ENCODE peak calls at places on chromosomes 12 and 14, in eight cellular contexts. I, G, B, Q, J, H, L and A are unnamed samples.

GRCh38 chr12:13851828-13852227 is 129.6 kb downstream of the GRIN2B start:
- DNase-seq in I (peak), G (no peak), B (no peak), Q (no peak), J (no peak), H (no peak), L (no peak), A (no peak)

GRCh38 chr14:102878174-102878969 is 44.1 kb upstream of the AMN start:
- DNase-seq in I (no peak), G (no peak), B (peak), Q (no peak), J (no peak), H (no peak), L (no peak), A (no peak)

GRCh38 chr12:10716704-10717315 is 6.3 kb downstream of the YBX3 start:
- DNase-seq in I (no peak), G (peak), B (peak), Q (peak), J (no peak), H (peak), L (peak), A (peak)

GRCh38 chr12:115910057-115910456 is 367.4 kb downstream of the MED13L start:
- DNase-seq in I (peak), G (no peak), B (no peak), Q (no peak), J (no peak), H (no peak), L (no peak), A (no peak)

GRCh38 chr14:51419685-51420084 is 179.6 kb downstream of the TMX1 start:
- DNase-seq in I (no peak), G (no peak), B (no peak), Q (no peak), J (no peak), H (no peak), L (no peak), A (no peak)

GRCh38 chr14:53953002-53953827 is 3.4 kb downstream of the BMP4 start:
- DNase-seq in I (peak), G (peak), B (peak), Q (peak), J (no peak), H (peak), L (peak), A (peak)

GRCh38 chr14:30362369-30363218 is 196.4 kb upstream of the G2E3 start:
- DNase-seq in I (no peak), G (no peak), B (no peak), Q (no peak), J (no peak), H (no peak), L (no peak), A (no peak)

GRCh38 chr12:6069452-6070093 is 54.9 kb downstream of the VWF start:
- DNase-seq in I (no peak), G (peak), B (no peak), Q (no peak), J (peak), H (no peak), L (no peak), A (peak)

GRCh38 chr14:50035214-50035613 is 81.2 kb downstream of the VCPKMT start:
- DNase-seq in I (no peak), G (no peak), B (no peak), Q (no peak), J (no peak), H (no peak), L (no peak), A (no peak)

GRCh38 chr12:54364413-54364812 is at the start of gene GPR84:
- DNase-seq in I (no peak), G (no peak), B (no peak), Q (no peak), J (peak), H (no peak), L (no peak), A (no peak)

GRCh38 chr12:31897791-31898503 is 61.3 kb upstream of the RESF1 start:
- DNase-seq in I (peak), G (peak), B (no peak), Q (peak), J (no peak), H (peak), L (peak), A (peak)

GRCh38 chr12:18703326-18703725 is 34.5 kb downstream of the PLCZ1 start:
- DNase-seq in I (no peak), G (peak), B (no peak), Q (no peak), J (no peak), H (no peak), L (no peak), A (no peak)

GRCh38 chr12:116418551-116418950 is 140.6 kb upstream of the MAP1LC3B2 start:
- DNase-seq in I (no peak), G (no peak), B (peak), Q (no peak), J (no peak), H (no peak), L (no peak), A (no peak)

GRCh38 chr14:31118892-31119291 is 88.7 kb downstream of the HECTD1 start:
- DNase-seq in I (no peak), G (peak), B (no peak), Q (no peak), J (no peak), H (no peak), L (no peak), A (no peak)

GRCh38 chr12:124497658-124498057 is 69.8 kb downstream of the NCOR2 start:
- DNase-seq in I (peak), G (peak), B (no peak), Q (peak), J (peak), H (no peak), L (no peak), A (peak)

GRCh38 chr14:89516173-89516572 is 99.1 kb upstream of the FOXN3 start:
- DNase-seq in I (no peak), G (no peak), B (no peak), Q (no peak), J (no peak), H (no peak), L (no peak), A (no peak)

GRCh38 chr14:104343690-104344640 is 205.6 kb downstream of the KIF26A start:
- DNase-seq in I (peak), G (no peak), B (no peak), Q (no peak), J (no peak), H (peak), L (no peak), A (no peak)

GRCh38 chr12:123034865-123035264 is 54.4 kb downstream of the ARL6IP4 start:
- DNase-seq in I (no peak), G (peak), B (no peak), Q (no peak), J (no peak), H (no peak), L (no peak), A (peak)

GRCh38 chr12:72271741-72272661 is at the start of gene TRHDE:
- DNase-seq in I (peak), G (peak), B (no peak), Q (peak), J (no peak), H (peak), L (peak), A (peak)

GRCh38 chr12:109900752-109901580 is 892 bp downstream of the TCHP start:
- DNase-seq in I (peak), G (peak), B (no peak), Q (no peak), J (no peak), H (no peak), L (peak), A (peak)

GRCh38 chr14:77124345-77125274 is 17.0 kb downstream of the ZDHHC22 start:
- DNase-seq in I (peak), G (peak), B (peak), Q (peak), J (no peak), H (peak), L (peak), A (peak)

GRCh38 chr14:80996049-80996901 is 40.9 kb downstream of the TSHR start:
- DNase-seq in I (peak), G (peak), B (no peak), Q (peak), J (peak), H (no peak), L (peak), A (peak)

GRCh38 chr12:38138225-38139221 is 178.1 kb upstream of the ALG10B start:
- DNase-seq in I (peak), G (peak), B (peak), Q (peak), J (no peak), H (no peak), L (peak), A (peak)

DNA sequence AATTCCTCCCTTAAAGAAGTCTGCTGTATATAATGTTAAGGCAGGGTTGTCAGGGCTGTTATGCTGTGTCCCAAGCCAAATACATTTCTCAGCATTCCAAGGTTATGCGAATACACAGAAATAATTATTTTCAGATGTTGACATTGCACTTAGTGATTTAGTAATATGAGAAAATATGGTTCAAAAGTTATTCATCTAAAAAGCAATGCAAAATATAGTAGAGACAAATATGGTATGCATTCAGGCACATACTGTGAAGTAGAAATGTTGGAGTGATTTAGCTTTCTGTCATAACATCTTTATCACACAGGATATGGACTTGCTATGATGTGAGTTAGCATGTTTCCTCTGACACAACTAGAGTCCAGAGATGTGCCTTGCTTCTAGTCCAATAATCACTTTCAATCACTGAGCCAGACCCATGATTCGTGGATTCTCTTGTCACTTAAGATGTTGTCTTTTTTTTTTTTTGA is 70.0 kb downstream of the PDE3A start:
- DNase-seq in I (no peak), G (peak), B (no peak), Q (no peak), J (no peak), H (no peak), L (peak), A (peak)
- TF ChIP-seq CTCF in I (no peak), G (no peak), B (no peak), Q (no peak), J (no peak), H (no peak), L (no peak), A (no peak)

DNA sequence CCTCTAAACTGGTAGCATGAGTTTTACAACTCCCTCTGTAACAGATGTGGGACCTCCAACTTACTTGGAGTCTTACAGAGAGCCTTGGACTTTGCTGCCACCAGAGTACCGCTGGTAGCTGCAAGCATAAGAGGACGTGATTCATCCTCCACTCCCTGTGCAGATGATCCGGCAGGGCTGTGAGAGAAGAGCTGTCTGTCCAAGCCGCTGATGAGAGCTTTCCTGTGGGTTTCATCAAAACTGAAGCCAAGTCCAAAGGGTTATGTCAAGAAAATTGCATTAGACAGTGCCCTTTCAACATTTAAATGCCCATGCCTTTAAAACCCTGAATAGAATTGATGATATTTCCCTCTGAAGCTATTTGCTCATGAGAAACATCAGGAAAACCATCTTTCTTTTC is 85.8 kb downstream of the LLPH start:
- DNase-seq in I (no peak), G (peak), B (no peak), Q (no peak), J (no peak), H (no peak), L (no peak), A (peak)
- TF ChIP-seq CTCF in I (no peak), G (no peak), B (no peak), Q (no peak), J (no peak), H (no peak), L (no peak), A (no peak)

GRCh38 chr12:99257672-99258071 is 389.9 kb upstream of the GARIN6 start:
- DNase-seq in I (no peak), G (no peak), B (no peak), Q (no peak), J (no peak), H (no peak), L (no peak), A (no peak)

GRCh38 chr12:99249543-99249942 is 398.0 kb upstream of the GARIN6 start:
- DNase-seq in I (no peak), G (no peak), B (no peak), Q (no peak), J (no peak), H (no peak), L (no peak), A (no peak)

GRCh38 chr12:99250091-99250490 is 397.5 kb upstream of the GARIN6 start:
- DNase-seq in I (no peak), G (no peak), B (no peak), Q (no peak), J (no peak), H (no peak), L (no peak), A (no peak)

DNA sequence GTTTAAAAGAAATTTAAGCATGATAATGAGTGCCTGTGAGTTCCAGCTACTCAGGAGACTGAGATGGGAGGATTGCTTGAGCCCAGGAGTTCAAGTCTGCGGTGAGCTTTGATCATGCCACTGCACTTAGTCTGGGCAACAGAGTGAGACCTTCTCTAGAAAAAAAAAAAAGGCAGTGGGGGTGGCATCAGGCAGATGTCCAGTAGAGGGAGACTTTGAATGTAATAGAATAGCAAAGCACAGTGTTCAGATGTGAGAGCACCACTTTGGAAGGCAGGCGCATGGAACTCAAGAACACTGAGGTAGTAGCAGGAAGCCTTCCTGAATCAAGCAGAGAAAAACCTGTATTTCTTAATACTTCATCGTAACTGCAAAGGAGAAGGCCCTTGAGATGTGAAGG is 394.5 kb upstream of the GARIN6 start:
- DNase-seq in I (peak), G (no peak), B (no peak), Q (no peak), J (no peak), H (no peak), L (no peak), A (no peak)
- TF ChIP-seq CTCF in I (no peak), G (no peak), B (no peak), Q (no peak), J (no peak), H (no peak), L (no peak), A (peak)

DNA sequence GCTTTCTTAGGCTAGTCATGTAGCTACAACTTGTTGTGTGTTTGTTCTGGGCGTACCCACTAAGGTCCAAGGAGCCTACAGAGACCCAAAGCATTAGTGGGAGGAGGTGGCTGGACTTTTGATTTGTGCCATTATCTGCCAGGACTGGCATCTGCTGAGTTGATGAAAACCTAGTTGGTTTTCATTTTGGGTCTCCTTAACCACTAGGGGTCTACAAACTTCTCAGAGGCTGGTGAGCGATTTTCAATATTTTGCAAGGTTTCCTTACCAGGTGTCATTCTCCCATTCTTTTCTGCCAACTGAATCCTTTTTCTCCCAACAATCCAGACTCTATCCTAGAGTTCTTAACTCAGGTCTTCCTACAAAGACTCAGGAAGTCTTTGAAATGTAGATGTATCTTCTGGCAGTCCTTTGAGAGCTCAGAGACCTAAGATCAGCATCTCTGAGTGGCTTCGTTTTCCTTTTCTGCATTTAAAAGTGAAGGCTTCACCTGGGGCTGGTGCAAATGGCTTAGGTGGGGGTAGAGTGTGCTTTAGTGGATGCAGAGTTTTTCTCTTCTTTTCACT is 150.0 kb upstream of the RMST start:
- DNase-seq in I (no peak), G (no peak), B (no peak), Q (no peak), J (no peak), H (no peak), L (no peak), A (no peak)
- TF ChIP-seq CTCF in I (no peak), G (peak), B (no peak), Q (no peak), J (no peak), H (no peak), L (peak), A (no peak)

GRCh38 chr14:68576031-68576430 is 216.8 kb downstream of the ZFP36L1 start:
- DNase-seq in I (no peak), G (peak), B (no peak), Q (no peak), J (peak), H (no peak), L (peak), A (no peak)
- TF ChIP-seq CTCF in I (no peak), G (no peak), B (no peak), Q (no peak), J (no peak), H (no peak), L (no peak), A (no peak)

GRCh38 chr14:84963518-84963917 is 566.4 kb upstream of the FLRT2 start:
- DNase-seq in I (no peak), G (no peak), B (no peak), Q (no peak), J (no peak), H (no peak), L (peak), A (no peak)

GRCh38 chr14:84959796-84960515 is 570.0 kb upstream of the FLRT2 start:
- DNase-seq in I (no peak), G (no peak), B (no peak), Q (no peak), J (no peak), H (no peak), L (peak), A (no peak)

GRCh38 chr14:84965279-84965678 is 564.7 kb upstream of the FLRT2 start:
- DNase-seq in I (no peak), G (no peak), B (no peak), Q (no peak), J (no peak), H (no peak), L (no peak), A (no peak)

GRCh38 chr14:84961637-84962036 is 568.3 kb upstream of the FLRT2 start:
- DNase-seq in I (no peak), G (no peak), B (no peak), Q (peak), J (no peak), H (no peak), L (no peak), A (no peak)
- TF ChIP-seq CTCF in I (no peak), G (no peak), B (no peak), Q (no peak), J (no peak), H (no peak), L (no peak), A (no peak)

DNA sequence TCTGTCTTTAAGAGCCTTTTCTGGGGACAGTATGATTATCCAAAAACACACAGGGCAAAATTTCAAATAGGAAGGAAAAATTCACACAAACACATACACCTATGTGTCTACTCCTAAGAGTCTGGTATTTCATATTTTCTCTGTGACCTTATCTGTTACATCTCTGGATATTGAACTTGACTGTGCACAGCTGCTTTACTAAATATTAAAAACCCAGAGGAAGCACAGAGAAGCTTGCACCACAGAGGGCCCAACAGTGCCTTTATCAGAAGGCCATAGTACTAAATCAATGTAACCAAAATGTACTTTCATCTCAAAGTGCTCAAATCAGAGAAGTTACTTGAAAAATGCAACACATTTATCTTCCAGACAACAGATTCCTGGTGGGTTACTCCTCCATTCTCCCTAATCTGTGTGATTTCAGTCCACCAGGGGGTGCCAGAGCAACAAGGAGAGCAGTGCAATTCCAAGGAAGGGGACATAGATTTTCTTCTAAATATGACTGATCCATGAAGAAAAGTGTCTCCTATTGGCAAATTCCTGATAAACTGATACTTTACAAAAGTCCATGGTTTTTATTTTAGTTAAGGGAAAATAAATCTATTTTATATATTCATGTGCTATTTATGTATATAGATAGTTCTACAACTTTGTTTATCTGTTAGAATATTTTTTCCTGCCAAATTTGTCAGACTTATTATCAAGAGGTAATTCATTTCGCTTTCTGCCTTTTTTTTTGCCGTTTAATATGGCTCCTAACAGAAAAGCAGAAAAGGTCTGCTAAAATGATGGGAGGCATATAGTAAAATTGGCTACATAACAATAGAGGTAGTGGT is 617.6 kb downstream of the LRFN5 start:
- DNase-seq in I (peak), G (peak), B (peak), Q (peak), J (no peak), H (no peak), L (peak), A (peak)
- TF ChIP-seq CTCF in I (peak), G (peak), B (peak), Q (peak), J (peak), H (peak), L (peak), A (peak)

GRCh38 chr14:22303589-22304195 is 285.3 kb downstream of the DAD1 start:
- DNase-seq in I (peak), G (peak), B (no peak), Q (no peak), J (no peak), H (no peak), L (peak), A (peak)
- TF ChIP-seq CTCF in I (peak), G (peak), B (peak), Q (peak), J (peak), H (peak), L (peak), A (peak)

GRCh38 chr14:88142990-88143389 is 138.1 kb downstream of the GPR65 start:
- DNase-seq in I (no peak), G (no peak), B (no peak), Q (no peak), J (no peak), H (no peak), L (no peak), A (no peak)

GRCh38 chr14:88146881-88147649 is 142.1 kb downstream of the GPR65 start:
- DNase-seq in I (no peak), G (no peak), B (no peak), Q (no peak), J (no peak), H (no peak), L (no peak), A (no peak)

GRCh38 chr14:88140874-88141273 is 135.9 kb downstream of the GPR65 start:
- DNase-seq in I (peak), G (no peak), B (no peak), Q (no peak), J (no peak), H (no peak), L (no peak), A (no peak)

DNA sequence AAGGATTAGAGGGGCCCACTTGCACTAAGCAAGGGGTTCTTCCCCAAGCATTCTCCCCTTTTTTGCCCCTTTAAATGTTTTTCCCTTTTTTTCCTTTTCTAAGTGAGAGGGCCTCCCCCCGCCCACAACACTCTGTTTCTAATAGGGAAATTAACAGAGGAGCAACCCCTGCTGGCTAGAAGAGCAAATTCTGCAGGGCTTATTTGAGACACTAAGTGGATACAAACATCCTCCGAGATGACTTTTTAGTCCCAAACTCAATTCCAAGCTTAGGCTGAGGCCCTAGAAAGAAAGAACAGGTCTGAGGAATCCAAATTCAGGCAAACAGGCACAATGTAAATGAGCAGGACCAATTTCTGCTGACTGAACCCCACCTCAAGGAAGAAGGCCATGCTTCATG is 138.9 kb downstream of the GPR65 start:
- DNase-seq in I (no peak), G (no peak), B (no peak), Q (no peak), J (no peak), H (no peak), L (no peak), A (no peak)
- TF ChIP-seq CTCF in I (no peak), G (no peak), B (no peak), Q (no peak), J (no peak), H (no peak), L (no peak), A (no peak)